ENCODE peak calls at places on chromosomes 3 and 15, in five cellular contexts. I is heart right ventricle, V is C1 segment of cervical spinal cord, K is mammary epithelial cell, N is NCI-H1092 treated with DMSO at 0.1 percent for 48 hours. X is an unnamed sample.

GRCh38 chr15:66863382-66864085 is 161.5 kb downstream of the SMAD6 start:
- DNase-seq in I (no peak), V (no peak), K (no peak), N (no peak), X (no peak)

GRCh38 chr15:68197661-68198437 is 7.3 kb downstream of the CALML4 start:
- DNase-seq in I (no peak), V (no peak), K (no peak), N (no peak), X (no peak)

GRCh38 chr3:43641306-43642114 is 19.7 kb upstream of the ANO10 start:
- DNase-seq in I (no peak), V (no peak), K (no peak), N (no peak), X (no peak)

GRCh38 chr3:188554404-188554803 is 400.4 kb downstream of the LPP start:
- DNase-seq in I (no peak), V (no peak), K (peak), N (no peak), X (no peak)

GRCh38 chr15:33007295-33007855 is 187.1 kb downstream of the FMN1 start:
- DNase-seq in I (no peak), V (peak), K (peak), N (no peak), X (peak)

GRCh38 chr3:49673131-49673714 is 928 bp upstream of the APEH start:
- DNase-seq in I (no peak), V (no peak), K (peak), N (no peak), X (peak)

GRCh38 chr3:193962986-193963683 is 172.8 kb upstream of the HES1 start:
- DNase-seq in I (no peak), V (no peak), K (no peak), N (no peak), X (no peak)

GRCh38 chr3:25074151-25074550 is 353.9 kb upstream of the RARB start:
- DNase-seq in I (no peak), V (no peak), K (no peak), N (no peak), X (no peak)

GRCh38 chr3:172869356-172869755 is 118.8 kb downstream of the ECT2 start:
- DNase-seq in I (no peak), V (no peak), K (peak), N (peak), X (peak)

GRCh38 chr3:135155228-135155627 is 360.2 kb downstream of the EPHB1 start:
- DNase-seq in I (no peak), V (no peak), K (no peak), N (no peak), X (no peak)

GRCh38 chr15:51917493-51917892 is 54.1 kb downstream of the LEO1 start:
- DNase-seq in I (no peak), V (no peak), K (peak), N (peak), X (peak)

GRCh38 chr15:63372753-63373152 is 8.9 kb downstream of the CA12 start:
- DNase-seq in I (no peak), V (no peak), K (no peak), N (no peak), X (no peak)

GRCh38 chr3:124362418-124362817 is 367.8 kb upstream of the UMPS start:
- DNase-seq in I (no peak), V (no peak), K (no peak), N (peak), X (no peak)

GRCh38 chr3:129599073-129599472 is 7.4 kb downstream of the PLXND1 start:
- DNase-seq in I (no peak), V (peak), K (no peak), N (no peak), X (no peak)

X was measured in RWPE1.